ENCODE peak calls at places on chromosomes 5 and 9, in six cellular contexts. F is GM23248, H is hepatocyte, S is MM.1S, V is GM23338, G is SK-N-SH. R is an unnamed sample. For H3K4me1, the result is how much of the 10 kb centered on the place peaks cover.

GRCh38 chr9:111874500-111874899 is 22.1 kb upstream of the UGCG start:
- DNase-seq in F (no peak), H (no peak), S (no peak), V (no peak), G (no peak), R (no peak)

GRCh38 chr5:177372910-177373309 is 11.3 kb upstream of the SLC34A1 start:
- DNase-seq in F (no peak), H (no peak), S (no peak), V (no peak), G (no peak), R (no peak)

GRCh38 chr9:72947987-72948465 is 4.8 kb downstream of the ALDH1A1 start:
- DNase-seq in F (no peak), H (no peak), S (no peak), V (no peak), G (no peak), R (no peak)

GRCh38 chr5:155616779-155617392 is 603.3 kb downstream of the KIF4B start:
- DNase-seq in F (peak), H (peak), S (peak), V (peak), G (peak), R (peak)

GRCh38 chr5:96338624-96339023 is 94.4 kb downstream of the PCSK1 start:
- DNase-seq in F (peak), H (peak), S (no peak), V (no peak), G (no peak), R (no peak)

GRCh38 chr5:1923341-1923740 is 40.6 kb upstream of the IRX4 start:
- DNase-seq in F (no peak), H (no peak), S (no peak), V (no peak), G (no peak), R (no peak)

GRCh38 chr9:133956520-133957076 is 35.5 kb downstream of the VAV2 start:
- DNase-seq in F (peak), H (peak), S (no peak), V (peak), G (peak), R (peak)

GRCh38 chr9:37309136-37309535 is 113.4 kb upstream of the GRHPR start:
- DNase-seq in F (peak), H (peak), S (peak), V (peak), G (no peak), R (peak)

GRCh38 chr9:127166651-127167524 is 44.5 kb upstream of the ANGPTL2 start:
- DNase-seq in F (peak), H (no peak), S (peak), V (no peak), G (no peak), R (peak)

GRCh38 chr5:55585266-55585610 is 50.5 kb upstream of the PLPP1 start:
- DNase-seq in F (no peak), H (no peak), S (no peak), V (no peak), G (no peak), R (no peak)
- TF ChIP-seq EZH2phosphoT487 in F (no peak), H (no peak), S (no peak), V (no peak), G (no peak), R (no peak)

DNA sequence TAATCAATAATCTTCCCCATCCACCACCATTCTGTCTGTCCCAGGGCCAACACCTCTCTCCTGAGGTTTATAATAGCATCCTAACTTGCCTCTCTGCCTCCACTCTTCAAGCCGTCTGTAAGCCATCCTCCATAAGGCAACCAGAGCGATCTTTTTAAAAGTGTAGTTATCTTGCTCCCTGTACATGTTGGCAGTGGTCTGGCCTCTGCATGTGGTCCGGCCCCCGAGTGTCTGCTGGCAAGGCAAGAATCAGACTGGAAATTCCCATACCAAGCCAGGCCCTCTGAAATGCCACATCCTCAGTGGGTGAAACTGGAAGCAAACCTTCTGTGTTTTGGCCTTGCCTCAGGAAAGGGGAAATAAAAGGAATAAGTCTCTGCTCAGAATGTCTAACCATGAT is 17.0 kb downstream of the TTLL11 start:
- DNase-seq in F (no peak), H (no peak), S (no peak), V (no peak), G (no peak), R (no peak)
- H3K4me1 ChIP-seq in F (under half), H (under half), S (under half), V (under half), G (under half), R (under half)

DNA sequence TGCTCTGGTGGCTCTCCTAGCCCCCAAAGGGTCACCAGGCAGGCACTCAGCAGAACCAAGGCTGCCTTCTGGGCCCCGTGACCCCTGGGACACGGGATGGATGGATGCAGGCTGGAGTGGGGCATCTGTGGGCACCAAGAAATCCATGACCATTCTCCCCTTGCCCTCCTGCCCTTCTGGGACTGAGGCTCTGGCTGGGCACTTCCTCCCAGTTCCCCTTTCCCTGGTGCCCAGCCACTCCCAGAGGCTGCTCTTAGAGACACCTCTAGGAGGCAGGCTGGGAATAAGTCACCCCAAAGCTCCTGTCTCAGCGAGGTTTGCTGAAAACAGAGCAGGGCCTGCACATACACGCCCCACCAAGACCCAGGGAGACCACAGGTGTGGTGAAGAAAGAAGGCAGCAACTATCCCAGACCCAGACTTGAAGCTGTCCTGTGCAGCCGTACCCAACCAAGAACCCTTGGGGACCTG is 943 bp downstream of the STING1 start:
- DNase-seq in F (peak), H (no peak), S (no peak), V (peak), G (peak), R (no peak)
- H3K4me3 ChIP-seq in F (peak), H (no peak), S (no peak), V (no peak), G (peak), R (no peak)

GRCh38 chr5:55037816-55038379 is 13.8 kb downstream of the GZMK start:
- DNase-seq in F (no peak), H (no peak), S (no peak), V (no peak), G (no peak), R (no peak)
- TF ChIP-seq EZH2phosphoT487 in F (no peak), H (no peak), S (no peak), V (no peak), G (no peak), R (no peak)

GRCh38 chr5:111238826-111239225 is 14.6 kb downstream of the CAMK4 start:
- DNase-seq in F (no peak), H (no peak), S (no peak), V (no peak), G (no peak), R (no peak)

GRCh38 chr5:111245654-111246053 is 21.5 kb downstream of the CAMK4 start:
- DNase-seq in F (no peak), H (no peak), S (no peak), V (no peak), G (no peak), R (no peak)

GRCh38 chr5:111242606-111243005 is 18.4 kb downstream of the CAMK4 start:
- DNase-seq in F (no peak), H (no peak), S (no peak), V (no peak), G (no peak), R (no peak)

GRCh38 chr5:111243353-111243752 is 19.2 kb downstream of the CAMK4 start:
- DNase-seq in F (no peak), H (no peak), S (no peak), V (no peak), G (no peak), R (no peak)

DNA sequence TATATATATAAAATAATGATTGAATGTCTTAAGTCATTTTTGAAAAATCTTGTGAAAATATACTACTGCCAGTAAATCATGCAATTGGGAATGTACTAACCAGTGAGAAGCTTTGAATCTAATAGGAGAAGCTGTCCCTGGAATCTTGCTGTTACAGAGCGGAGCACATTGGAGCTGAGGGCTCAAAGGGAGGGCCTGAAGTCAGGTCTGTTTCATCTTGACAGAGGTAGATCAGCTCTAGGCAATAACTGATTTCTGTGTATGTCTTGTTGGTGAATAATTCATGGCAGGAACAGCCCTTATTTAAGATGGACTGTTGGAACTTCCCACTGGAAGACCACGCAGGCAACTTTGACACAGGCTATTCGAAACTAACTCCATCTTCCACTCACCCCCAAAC is 17.5 kb downstream of the CAMK4 start:
- DNase-seq in F (no peak), H (no peak), S (no peak), V (no peak), G (no peak), R (no peak)
- H3K4me1 ChIP-seq in F (under half), H (under half), S (under half), V (under half), G (under half), R (under half)

DNA sequence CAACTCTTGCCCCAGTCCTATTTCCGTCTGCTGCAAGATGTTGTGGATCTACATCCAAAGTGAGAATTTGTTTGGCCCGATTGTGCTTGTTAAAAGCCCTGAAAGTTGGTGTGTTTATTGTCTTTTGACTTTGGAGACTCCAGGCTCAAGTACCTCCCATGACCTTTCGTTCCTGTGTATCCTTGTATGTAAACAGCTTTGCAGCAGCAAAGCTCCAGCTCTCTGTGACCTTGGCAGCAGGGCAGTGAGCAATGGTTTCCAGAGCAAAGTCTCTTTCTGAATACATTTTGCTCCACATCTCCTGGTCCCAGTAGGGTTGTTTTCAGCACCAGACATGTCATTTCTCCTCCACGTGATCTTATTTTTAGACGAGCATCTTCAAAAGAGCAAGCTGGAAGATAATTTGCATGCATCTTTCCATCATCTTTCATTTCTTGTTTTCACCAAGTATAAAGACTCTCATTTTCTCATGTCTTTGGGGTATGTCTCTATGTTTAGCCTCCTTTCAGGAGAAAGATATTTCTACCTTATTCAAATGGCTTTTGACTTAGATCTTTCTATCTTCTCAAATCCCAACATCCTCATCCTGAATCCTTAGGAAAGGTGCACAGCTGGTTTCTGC is 68.1 kb upstream of the ERCC6L2 start:
- DNase-seq in F (no peak), H (peak), S (no peak), V (no peak), G (no peak), R (no peak)
- H3K4me3 ChIP-seq in F (no peak), H (no peak), S (no peak), V (no peak), G (no peak), R (no peak)

R was measured in OCI-LY7.